ENCODE peak calls at places on chromosome 15, in six cellular contexts. C, B, D, H, X and E are unnamed samples.

GRCh38 chr15:85743392-85744045 is 51.2 kb downstream of the KLHL25 start:
- DNase-seq in C (no peak), B (no peak), D (no peak), H (no peak), X (no peak), E (peak; percentile 78)

GRCh38 chr15:25181290-25182097 is 226.7 kb downstream of the SNRPN start:
- DNase-seq in C (no peak), B (no peak), D (no peak), H (no peak), X (peak; percentile 26), E (no peak)

GRCh38 chr15:41824062-41824745 is 3.7 kb upstream of the JMJD7 start:
- DNase-seq in C (no peak), B (no peak), D (no peak), H (no peak), X (no peak), E (peak; percentile 14)

GRCh38 chr15:25378501-25378901 is 60.3 kb downstream of the UBE3A start:
- DNase-seq in C (no peak), B (no peak), D (no peak), H (no peak), X (no peak), E (no peak)

GRCh38 chr15:51967583-51967982 is 4.0 kb downstream of the LEO1 start:
- DNase-seq in C (no peak), B (no peak), D (no peak), H (no peak), X (no peak), E (no peak)

GRCh38 chr15:85730001-85730820 is 64.5 kb downstream of the KLHL25 start:
- DNase-seq in C (peak; percentile 53), B (no peak), D (peak; percentile 35), H (peak; percentile 10), X (no peak), E (peak; percentile 40)

GRCh38 chr15:66698318-66698961 is 3.6 kb upstream of the SMAD6 start:
- DNase-seq in C (peak; percentile 72), B (no peak), D (peak; percentile 36), H (no peak), X (peak; percentile 69), E (peak; percentile 28)

GRCh38 chr15:50558012-50558411 is 11.5 kb upstream of the USP50 start:
- DNase-seq in C (no peak), B (no peak), D (no peak), H (no peak), X (no peak), E (no peak)

GRCh38 chr15:100249096-100249815 is 92.5 kb downstream of the ADAMTS17 start:
- DNase-seq in C (no peak), B (no peak), D (no peak), H (no peak), X (no peak), E (no peak)

GRCh38 chr15:97961067-97961954 is 808 bp downstream of the ARRDC4 start:
- DNase-seq in C (peak; percentile 7), B (no peak), D (peak; percentile 72), H (peak; percentile 6), X (peak; percentile 81), E (no peak)

GRCh38 chr15:88258021-88258641 is 1.6 kb upstream of the NTRK3 start:
- DNase-seq in C (no peak), B (no peak), D (no peak), H (peak; percentile 5), X (no peak), E (peak; percentile 6)

GRCh38 chr15:91855684-91856553 is 2.4 kb downstream of the SLCO3A1 start:
- DNase-seq in C (no peak), B (no peak), D (peak; percentile 88), H (peak; percentile 86), X (no peak), E (peak; percentile 84)

GRCh38 chr15:42736793-42737528 is at the start of gene CDAN1:
- DNase-seq in C (peak; percentile 76), B (no peak), D (peak; percentile 75), H (peak; percentile 51), X (peak; percentile 97), E (peak; percentile 82)

GRCh38 chr15:57079907-57080750 is 161.7 kb downstream of the TCF12 start:
- DNase-seq in C (no peak), B (no peak), D (peak; percentile 6), H (no peak), X (no peak), E (no peak)

GRCh38 chr15:57118013-57118799 is 199.8 kb downstream of the TCF12 start:
- DNase-seq in C (peak; percentile 26), B (no peak), D (no peak), H (no peak), X (no peak), E (no peak)

GRCh38 chr15:93038064-93038705 is 50.8 kb downstream of the RGMA start:
- DNase-seq in C (no peak), B (no peak), D (no peak), H (no peak), X (peak; percentile 36), E (no peak)

GRCh38 chr15:90201944-90202375 is 830 bp downstream of the SEMA4B start:
- DNase-seq in C (no peak), B (no peak), D (peak; percentile 17), H (no peak), X (no peak), E (no peak)

GRCh38 chr15:69034352-69034751 is 19.9 kb downstream of the NOX5 start:
- DNase-seq in C (no peak), B (peak; percentile 68), D (no peak), H (no peak), X (no peak), E (no peak)

GRCh38 chr15:89114974-89115373 is 26.7 kb downstream of the ABHD2 start:
- DNase-seq in C (no peak), B (no peak), D (peak; percentile 55), H (peak; percentile 69), X (no peak), E (peak; percentile 54)

GRCh38 chr15:80619677-80620076 is 75.4 kb upstream of the ABHD17C start:
- DNase-seq in C (no peak), B (no peak), D (peak; percentile 11), H (no peak), X (no peak), E (no peak)

GRCh38 chr15:58934521-58934920 is 1.0 kb upstream of the SLTM start:
- DNase-seq in C (no peak), B (no peak), D (no peak), H (no peak), X (no peak), E (no peak)

GRCh38 chr15:59632714-59633113 is 21.1 kb downstream of the GCNT3 start:
- DNase-seq in C (peak; percentile 18), B (no peak), D (no peak), H (no peak), X (no peak), E (no peak)

GRCh38 chr15:75065467-75065850 is 42.1 kb downstream of the PPCDC start:
- DNase-seq in C (no peak), B (no peak), D (peak; percentile 46), H (no peak), X (no peak), E (peak; percentile 61)

GRCh38 chr15:64067564-64068030 is 21.3 kb upstream of the DAPK2 start:
- DNase-seq in C (peak; percentile 63), B (no peak), D (peak; percentile 55), H (peak; percentile 22), X (peak; percentile 68), E (peak; percentile 57)

GRCh38 chr15:51076898-51077564 is 17.7 kb downstream of the TNFAIP8L3 start:
- DNase-seq in C (no peak), B (no peak), D (no peak), H (no peak), X (peak; percentile 65), E (no peak)

GRCh38 chr15:62641782-62642181 is 400.8 kb upstream of the TPM1 start:
- DNase-seq in C (no peak), B (no peak), D (no peak), H (no peak), X (no peak), E (no peak)

GRCh38 chr15:33292718-33293307 is 18.0 kb upstream of the RYR3 start:
- DNase-seq in C (peak; percentile 63), B (no peak), D (peak; percentile 19), H (peak; percentile 61), X (no peak), E (peak; percentile 50)

GRCh38 chr15:56653787-56654186 is 79.5 kb downstream of the ZNF280D start:
- DNase-seq in C (no peak), B (no peak), D (no peak), H (no peak), X (no peak), E (no peak)

GRCh38 chr15:88872106-88872505 is 23.2 kb downstream of the HAPLN3 start:
- DNase-seq in C (no peak), B (no peak), D (no peak), H (no peak), X (no peak), E (no peak)

GRCh38 chr15:81480645-81481053 is 106.6 kb upstream of the TMC3 start:
- DNase-seq in C (peak; percentile 49), B (no peak), D (peak; percentile 44), H (peak; percentile 63), X (no peak), E (peak; percentile 57)

GRCh38 chr15:77066961-77067690 is 3.8 kb downstream of the TSPAN3 start:
- DNase-seq in C (no peak), B (no peak), D (peak; percentile 29), H (no peak), X (no peak), E (no peak)

GRCh38 chr15:78804391-78804792 is 6.9 kb downstream of the ADAMTS7 start:
- DNase-seq in C (no peak), B (no peak), D (peak; percentile 67), H (no peak), X (no peak), E (peak; percentile 74)

GRCh38 chr15:45376300-45376928 is 1.9 kb downstream of the GATM start:
- DNase-seq in C (no peak), B (no peak), D (no peak), H (no peak), X (no peak), E (no peak)

GRCh38 chr15:35958021-35958420 is 412.1 kb upstream of the DPH6 start:
- DNase-seq in C (no peak), B (peak; percentile 49), D (no peak), H (no peak), X (no peak), E (peak; percentile 63)

GRCh38 chr15:66849746-66850077 is 147.7 kb downstream of the SMAD6 start:
- DNase-seq in C (no peak), B (no peak), D (no peak), H (no peak), X (no peak), E (no peak)

GRCh38 chr15:47184405-47185221 is 532.7 kb upstream of the SEMA6D start:
- DNase-seq in C (no peak), B (no peak), D (peak; percentile 73), H (peak; percentile 30), X (no peak), E (peak; percentile 63)